ENCODE peak calls at places on chromosome 2, in nine cellular contexts. U, G, A, R, X, F, W, K and V are unnamed samples.

GRCh38 chr2:15957881-15958713 is 17.7 kb downstream of the MYCN start:
- DNase-seq in U (no peak), G (no peak), A (no peak), R (no peak), X (no peak), F (no peak), W (no peak), K (no peak), V (no peak)

GRCh38 chr2:237691200-237691907 is 64.0 kb downstream of the LRRFIP1 start:
- DNase-seq in U (no peak), G (no peak), A (no peak), R (peak), X (no peak), F (no peak), W (no peak), K (no peak), V (no peak)

GRCh38 chr2:126766295-126766694 is 110.3 kb downstream of the GYPC start:
- DNase-seq in U (no peak), G (no peak), A (peak), R (no peak), X (no peak), F (no peak), W (no peak), K (no peak), V (no peak)

GRCh38 chr2:233976690-233977294 is 59.6 kb downstream of the TRPM8 start:
- DNase-seq in U (peak), G (no peak), A (no peak), R (peak), X (peak), F (peak), W (no peak), K (peak), V (no peak)

GRCh38 chr2:219171231-219171651 is 1.4 kb upstream of the SLC23A3 start:
- DNase-seq in U (peak), G (peak), A (peak), R (peak), X (peak), F (no peak), W (no peak), K (peak), V (no peak)

GRCh38 chr2:150705767-150706166 is 218.3 kb upstream of the RND3 start:
- DNase-seq in U (no peak), G (no peak), A (no peak), R (no peak), X (no peak), F (peak), W (no peak), K (no peak), V (peak)

GRCh38 chr2:198945496-198945895 is 512.2 kb downstream of the SATB2 start:
- DNase-seq in U (no peak), G (no peak), A (no peak), R (no peak), X (no peak), F (no peak), W (no peak), K (no peak), V (no peak)

GRCh38 chr2:181658444-181658843 is 1.5 kb upstream of the CERKL start:
- DNase-seq in U (no peak), G (no peak), A (no peak), R (no peak), X (no peak), F (no peak), W (no peak), K (no peak), V (no peak)

GRCh38 chr2:74333175-74333574 is 10.0 kb downstream of the SLC4A5 start:
- DNase-seq in U (peak), G (no peak), A (peak), R (peak), X (peak), F (no peak), W (no peak), K (peak), V (no peak)

GRCh38 chr2:204542967-204543608 is 2.2 kb upstream of the PARD3B start:
- DNase-seq in U (no peak), G (no peak), A (no peak), R (no peak), X (no peak), F (no peak), W (no peak), K (no peak), V (no peak)

GRCh38 chr2:134717706-134718094 is 1.1 kb downstream of the TMEM163 start:
- DNase-seq in U (no peak), G (no peak), A (no peak), R (no peak), X (no peak), F (no peak), W (no peak), K (no peak), V (no peak)

GRCh38 chr2:22056621-22057132 is 932.9 kb downstream of the TDRD15 start:
- DNase-seq in U (no peak), G (no peak), A (no peak), R (peak), X (no peak), F (no peak), W (no peak), K (no peak), V (no peak)

DNA sequence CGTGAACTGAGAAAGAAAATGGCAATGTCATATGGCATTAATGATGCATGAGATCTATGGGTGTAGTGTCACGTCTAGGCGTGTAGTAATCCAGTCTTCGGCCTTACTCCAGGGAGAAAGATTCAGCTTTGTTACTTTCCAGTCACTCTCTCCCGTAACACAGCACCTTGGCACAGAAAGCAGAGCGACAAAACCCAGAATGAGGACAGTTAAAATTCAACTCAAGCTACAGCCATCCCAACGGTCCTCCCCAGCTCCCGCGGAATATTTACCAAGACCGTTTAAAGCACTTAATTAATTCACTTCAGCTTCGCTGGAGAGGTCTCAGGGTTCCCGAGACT is 792 bp upstream of the CRIM1 start:
- DNase-seq in U (no peak), G (no peak), A (no peak), R (no peak), X (no peak), F (no peak), W (no peak), K (no peak), V (no peak)
- H3K4me3 ChIP-seq in U (peak), G (peak), A (peak), R (peak), X (peak), F (no peak), W (peak), K (peak), V (no peak)

DNA sequence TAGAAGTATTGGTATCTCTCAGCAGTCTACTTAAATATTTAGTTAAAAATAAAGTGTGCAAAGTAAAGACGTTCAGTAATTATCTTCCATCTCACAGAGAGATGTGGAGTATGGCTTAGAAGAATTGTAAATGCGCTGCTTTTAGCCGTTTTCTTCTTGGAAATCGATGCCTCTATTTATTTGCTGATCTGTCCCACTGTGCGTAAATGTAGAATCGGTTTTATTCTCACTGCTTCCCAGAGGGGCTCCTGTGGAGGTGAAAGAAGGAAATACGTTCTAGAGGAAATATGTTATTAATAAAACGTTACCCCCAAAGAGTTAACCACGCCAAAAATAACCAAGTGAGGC is 1.9 kb downstream of the NPAS2 start:
- DNase-seq in U (no peak), G (no peak), A (no peak), R (no peak), X (no peak), F (no peak), W (no peak), K (no peak), V (no peak)
- H3K4me3 ChIP-seq in U (no peak), G (peak), A (peak), R (no peak), X (peak), F (no peak), W (no peak), K (peak), V (no peak)

GRCh38 chr2:196284033-196284844 is 112.9 kb upstream of the STK17B start:
- DNase-seq in U (peak), G (no peak), A (no peak), R (no peak), X (no peak), F (no peak), W (no peak), K (no peak), V (no peak)
- H3K4me3 ChIP-seq in U (no peak), G (no peak), A (no peak), R (no peak), X (no peak), F (no peak), W (no peak), K (no peak), V (no peak)

GRCh38 chr2:25125189-25125588 is 43.2 kb downstream of the POMC start:
- DNase-seq in U (no peak), G (no peak), A (no peak), R (no peak), X (no peak), F (no peak), W (no peak), K (no peak), V (no peak)

GRCh38 chr2:25119263-25119662 is 49.1 kb downstream of the POMC start:
- DNase-seq in U (no peak), G (no peak), A (no peak), R (no peak), X (no peak), F (no peak), W (no peak), K (no peak), V (no peak)

GRCh38 chr2:25123682-25124081 is 44.7 kb downstream of the POMC start:
- DNase-seq in U (no peak), G (no peak), A (no peak), R (no peak), X (no peak), F (no peak), W (no peak), K (no peak), V (no peak)

GRCh38 chr2:25125949-25126348 is 42.4 kb downstream of the POMC start:
- DNase-seq in U (no peak), G (no peak), A (no peak), R (no peak), X (no peak), F (no peak), W (no peak), K (no peak), V (no peak)

GRCh38 chr2:25122367-25122766 is 46.0 kb downstream of the POMC start:
- DNase-seq in U (no peak), G (no peak), A (no peak), R (no peak), X (no peak), F (no peak), W (no peak), K (no peak), V (no peak)
- H3K4me3 ChIP-seq in U (no peak), G (no peak), A (no peak), R (no peak), X (no peak), F (no peak), W (no peak), K (no peak), V (no peak)

DNA sequence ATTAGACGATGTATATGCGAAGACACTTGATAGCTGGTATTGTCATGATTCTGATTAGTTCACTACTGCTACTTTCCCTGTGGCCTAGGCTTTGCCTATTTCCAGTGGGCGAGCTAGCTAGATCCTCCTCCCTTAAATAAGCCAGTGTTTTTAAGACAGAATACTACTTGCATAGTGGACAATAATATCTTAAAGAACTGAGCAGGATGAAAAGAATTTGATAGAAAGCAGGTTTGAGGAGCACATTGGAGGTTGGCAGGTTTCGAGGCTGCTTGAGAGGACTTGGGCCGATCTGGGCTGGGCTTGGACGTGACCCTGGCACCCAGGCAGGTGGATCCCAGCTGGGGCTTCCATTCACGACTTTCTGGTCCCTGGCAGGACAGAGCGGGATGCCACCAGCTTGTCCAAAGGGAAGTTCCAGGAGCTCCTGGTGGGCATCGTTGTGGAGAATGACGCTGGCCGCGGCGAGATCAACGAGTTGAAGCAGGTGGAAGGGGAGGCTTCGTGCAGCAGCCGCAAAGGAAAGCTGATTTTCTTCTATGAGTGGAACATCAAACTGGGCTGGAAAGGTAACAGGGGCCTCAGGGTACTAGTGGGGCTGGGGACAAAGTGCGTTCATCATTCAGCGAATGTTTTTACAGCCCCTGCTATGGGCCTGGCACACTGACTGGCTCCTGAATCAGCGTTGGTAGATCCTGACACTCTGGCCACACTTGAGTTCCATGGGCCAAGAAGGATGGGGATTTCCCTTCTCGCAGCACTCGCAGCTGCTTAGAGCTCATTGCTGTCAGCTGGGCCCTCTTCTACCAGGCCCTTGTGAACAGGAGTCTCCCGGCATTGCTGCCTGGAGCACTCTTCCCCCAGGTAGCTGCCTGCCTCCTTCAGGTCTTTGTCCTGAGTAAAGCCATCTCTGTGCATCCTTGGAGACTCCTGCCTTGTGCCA is 16.9 kb downstream of the C2orf74 start:
- DNase-seq in U (peak), G (no peak), A (peak), R (no peak), X (no peak), F (no peak), W (peak), K (peak), V (no peak)
- H3K4me3 ChIP-seq in U (peak), G (peak), A (peak), R (no peak), X (peak), F (peak), W (peak), K (peak), V (peak)

DNA sequence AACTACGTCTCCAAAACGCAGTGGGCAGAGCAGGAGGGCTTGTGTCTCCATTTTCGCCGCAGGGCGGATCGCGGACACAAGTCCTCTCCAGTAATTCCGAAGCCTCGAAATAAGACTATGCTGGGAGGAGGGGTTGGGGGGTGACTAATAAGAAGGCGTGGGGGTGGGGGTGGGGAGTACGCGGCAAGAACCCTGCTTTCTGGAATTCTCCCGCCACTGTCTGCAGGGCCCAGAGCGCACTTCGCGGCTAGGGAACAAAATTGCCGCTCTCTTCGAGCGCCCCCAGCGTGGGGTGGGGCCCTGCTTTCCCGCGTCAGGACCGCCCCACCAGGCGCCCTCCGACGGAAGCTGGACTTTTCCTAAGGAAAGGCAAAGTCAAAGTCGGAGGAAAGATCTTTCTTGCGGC is 12.0 kb downstream of the NR4A2 start:
- DNase-seq in U (peak), G (peak), A (peak), R (no peak), X (no peak), F (no peak), W (peak), K (peak), V (no peak)
- H3K4me3 ChIP-seq in U (peak), G (peak), A (peak), R (no peak), X (peak), F (no peak), W (peak), K (peak), V (no peak)

GRCh38 chr2:9768388-9768787 is 74.9 kb upstream of the TAF1B start:
- DNase-seq in U (no peak), G (no peak), A (peak), R (peak), X (no peak), F (no peak), W (peak), K (peak), V (no peak)

GRCh38 chr2:9771101-9771449 is 72.2 kb upstream of the TAF1B start:
- DNase-seq in U (no peak), G (no peak), A (no peak), R (no peak), X (no peak), F (no peak), W (no peak), K (no peak), V (no peak)

GRCh38 chr2:9769171-9770005 is 73.9 kb upstream of the TAF1B start:
- DNase-seq in U (peak), G (no peak), A (no peak), R (peak), X (no peak), F (no peak), W (no peak), K (no peak), V (no peak)

GRCh38 chr2:9770308-9771100 is 72.8 kb upstream of the TAF1B start:
- DNase-seq in U (peak), G (peak), A (peak), R (peak), X (no peak), F (no peak), W (peak), K (peak), V (no peak)

DNA sequence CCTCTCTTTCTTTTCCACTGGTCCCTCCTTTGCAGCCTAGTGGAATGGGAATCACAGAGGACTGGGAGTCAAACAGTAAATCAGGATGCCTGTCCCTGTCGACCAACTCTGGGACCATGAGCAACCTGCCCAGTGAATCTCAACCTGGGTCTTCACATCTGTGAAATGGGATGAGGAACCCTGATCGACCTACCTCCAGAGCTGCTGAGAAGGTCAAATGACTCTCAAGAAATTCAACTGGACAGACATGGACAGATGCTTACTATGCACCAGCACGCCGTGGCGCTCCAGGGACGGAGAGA is 73.3 kb upstream of the TAF1B start:
- DNase-seq in U (no peak), G (no peak), A (no peak), R (no peak), X (no peak), F (no peak), W (no peak), K (no peak), V (no peak)
- H3K4me3 ChIP-seq in U (no peak), G (peak), A (no peak), R (no peak), X (no peak), F (no peak), W (no peak), K (no peak), V (no peak)

GRCh38 chr2:45438872-45439665 is 172.0 kb downstream of the SRBD1 start:
- DNase-seq in U (no peak), G (no peak), A (no peak), R (no peak), X (no peak), F (no peak), W (no peak), K (no peak), V (no peak)
- H3K4me3 ChIP-seq in U (no peak), G (no peak), A (no peak), R (no peak), X (no peak), F (no peak), W (no peak), K (no peak), V (no peak)